ENCODE peak calls at places on chromosomes 16 and 17, in eight cellular contexts. One of them, this sample, is unnamed.

GRCh38 chr16:27838536-27839175 is 224.9 kb downstream of the GSG1L start:
- DNase-seq in A673: no peak
- DNase-seq in tibial artery: no peak
- DNase-seq in tibial nerve: no peak
- DNase-seq in adrenal gland: no peak
- DNase-seq in CD4-positive, CD25-positive, alpha-beta regulatory T cell: no peak
- DNase-seq in CD8-positive, alpha-beta memory T cell: no peak
- DNase-seq in upper lobe of right lung: peak
- DNase-seq in this sample: no peak

GRCh38 chr16:49489686-49490320 is 116.2 kb downstream of the C16orf78 start:
- DNase-seq in adrenal gland: no peak
- DNase-seq in tibial artery: peak
- DNase-seq in upper lobe of right lung: peak
- DNase-seq in CD4-positive, CD25-positive, alpha-beta regulatory T cell: no peak
- DNase-seq in CD8-positive, alpha-beta memory T cell: no peak
- DNase-seq in tibial nerve: no peak
- DNase-seq in A673: no peak
- DNase-seq in this sample: no peak

GRCh38 chr16:24054649-24055560 is 201.2 kb upstream of the CACNG3 start:
- DNase-seq in CD4-positive, CD25-positive, alpha-beta regulatory T cell: no peak
- DNase-seq in adrenal gland: no peak
- DNase-seq in upper lobe of right lung: no peak
- DNase-seq in A673: no peak
- DNase-seq in tibial artery: no peak
- DNase-seq in CD8-positive, alpha-beta memory T cell: no peak
- DNase-seq in tibial nerve: no peak
- DNase-seq in this sample: no peak

GRCh38 chr17:1324201-1324750 is 44.8 kb downstream of the TRARG1 start:
- DNase-seq in A673: no peak
- DNase-seq in CD4-positive, CD25-positive, alpha-beta regulatory T cell: no peak
- DNase-seq in upper lobe of right lung: peak
- DNase-seq in tibial artery: no peak
- DNase-seq in tibial nerve: no peak
- DNase-seq in adrenal gland: no peak
- DNase-seq in CD8-positive, alpha-beta memory T cell: no peak
- DNase-seq in this sample: no peak

GRCh38 chr17:34633351-34633750 is 54.0 kb downstream of the TMEM132E start:
- DNase-seq in upper lobe of right lung: peak
- DNase-seq in tibial artery: no peak
- DNase-seq in A673: no peak
- DNase-seq in CD4-positive, CD25-positive, alpha-beta regulatory T cell: no peak
- DNase-seq in CD8-positive, alpha-beta memory T cell: no peak
- DNase-seq in adrenal gland: no peak
- DNase-seq in tibial nerve: no peak
- DNase-seq in this sample: no peak

GRCh38 chr16:50509521-50510341 is 38.5 kb upstream of the NKD1 start:
- DNase-seq in adrenal gland: peak
- DNase-seq in A673: peak
- DNase-seq in upper lobe of right lung: no peak
- DNase-seq in CD4-positive, CD25-positive, alpha-beta regulatory T cell: peak
- DNase-seq in CD8-positive, alpha-beta memory T cell: peak
- DNase-seq in tibial artery: no peak
- DNase-seq in tibial nerve: no peak
- DNase-seq in this sample: no peak

GRCh38 chr16:28258571-28258970 is 33.8 kb upstream of the SBK1 start:
- DNase-seq in adrenal gland: peak
- DNase-seq in upper lobe of right lung: no peak
- DNase-seq in CD8-positive, alpha-beta memory T cell: no peak
- DNase-seq in tibial artery: no peak
- DNase-seq in tibial nerve: no peak
- DNase-seq in A673: peak
- DNase-seq in CD4-positive, CD25-positive, alpha-beta regulatory T cell: no peak
- DNase-seq in this sample: no peak

GRCh38 chr17:66849136-66849655 is 14.3 kb downstream of the CACNG5 start:
- DNase-seq in adrenal gland: no peak
- DNase-seq in tibial nerve: no peak
- DNase-seq in CD4-positive, CD25-positive, alpha-beta regulatory T cell: no peak
- DNase-seq in upper lobe of right lung: no peak
- DNase-seq in CD8-positive, alpha-beta memory T cell: no peak
- DNase-seq in A673: no peak
- DNase-seq in tibial artery: no peak
- DNase-seq in this sample: no peak

GRCh38 chr17:72539981-72540897 is 419.4 kb downstream of the SOX9 start:
- DNase-seq in CD8-positive, alpha-beta memory T cell: peak
- DNase-seq in adrenal gland: peak
- DNase-seq in CD4-positive, CD25-positive, alpha-beta regulatory T cell: peak
- DNase-seq in tibial artery: peak
- DNase-seq in upper lobe of right lung: peak
- DNase-seq in A673: peak
- DNase-seq in tibial nerve: peak
- DNase-seq in this sample: no peak

GRCh38 chr17:59756236-59756818 is 48.9 kb downstream of the VMP1 start:
- DNase-seq in CD8-positive, alpha-beta memory T cell: no peak
- DNase-seq in CD4-positive, CD25-positive, alpha-beta regulatory T cell: no peak
- DNase-seq in tibial nerve: no peak
- DNase-seq in upper lobe of right lung: no peak
- DNase-seq in adrenal gland: no peak
- DNase-seq in A673: no peak
- DNase-seq in tibial artery: no peak
- DNase-seq in this sample: no peak

GRCh38 chr17:28008526-28008925 is 34.0 kb upstream of the NLK start:
- DNase-seq in CD8-positive, alpha-beta memory T cell: no peak
- DNase-seq in A673: peak
- DNase-seq in tibial nerve: no peak
- DNase-seq in CD4-positive, CD25-positive, alpha-beta regulatory T cell: peak
- DNase-seq in tibial artery: no peak
- DNase-seq in adrenal gland: peak
- DNase-seq in upper lobe of right lung: no peak
- DNase-seq in this sample: no peak

GRCh38 chr16:15404792-15405191 is 9.2 kb downstream of the MPV17L start:
- DNase-seq in CD8-positive, alpha-beta memory T cell: no peak
- DNase-seq in tibial nerve: no peak
- DNase-seq in A673: no peak
- DNase-seq in upper lobe of right lung: no peak
- DNase-seq in adrenal gland: peak
- DNase-seq in tibial artery: peak
- DNase-seq in CD4-positive, CD25-positive, alpha-beta regulatory T cell: no peak
- DNase-seq in this sample: peak

DNA sequence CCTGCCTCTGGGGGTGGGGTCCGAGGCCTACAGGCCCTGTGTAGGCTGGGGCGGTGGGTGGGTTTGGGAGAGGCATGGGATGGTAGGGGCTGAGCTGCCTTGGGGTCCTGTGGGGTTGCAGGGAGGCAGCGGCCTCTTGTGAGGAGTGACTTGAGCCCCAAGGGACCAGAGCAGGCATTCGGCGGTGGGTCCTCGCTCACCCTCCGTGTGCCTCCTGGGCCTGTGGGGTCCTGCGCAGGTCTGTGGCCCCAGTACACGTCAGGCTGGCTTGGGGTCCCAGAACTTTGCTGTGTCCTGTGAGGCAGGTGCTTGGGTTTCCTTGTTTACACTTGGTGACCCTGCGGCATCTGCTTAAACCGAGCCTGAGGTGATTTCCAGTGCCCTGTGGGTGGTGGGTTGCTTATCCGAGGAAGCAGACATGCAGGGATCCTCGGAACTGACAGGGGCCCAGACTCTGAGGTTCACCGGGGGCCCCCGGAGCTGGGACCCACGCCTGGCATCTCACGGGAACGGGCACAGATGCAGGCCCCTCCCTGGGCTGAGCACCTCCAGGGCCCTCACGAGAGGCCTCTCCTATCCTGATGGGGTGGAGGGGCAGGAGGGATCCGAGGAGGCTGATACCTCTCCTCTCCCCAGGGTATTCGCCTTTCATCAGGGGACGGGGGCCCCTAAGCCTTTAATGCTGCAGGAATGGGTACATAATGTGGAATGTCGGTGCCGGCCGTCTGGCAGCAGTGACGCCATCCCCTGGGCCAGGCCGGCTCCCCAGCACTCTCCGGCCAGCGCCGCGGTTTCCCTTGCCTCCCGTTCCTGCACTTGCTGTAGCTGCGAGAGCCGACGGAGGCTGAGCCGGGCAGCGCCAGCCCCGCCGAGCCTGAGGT is 7.7 kb downstream of the METRNL start:
- DNase-seq in CD8-positive, alpha-beta memory T cell: no peak
- DNase-seq in upper lobe of right lung: no peak
- DNase-seq in tibial artery: no peak
- DNase-seq in tibial nerve: no peak
- DNase-seq in A673: no peak
- DNase-seq in CD4-positive, CD25-positive, alpha-beta regulatory T cell: no peak
- DNase-seq in adrenal gland: no peak
- DNase-seq in this sample: no peak
- H3K27ac ChIP-seq in CD8-positive, alpha-beta memory T cell: no peak
- H3K27ac ChIP-seq in upper lobe of right lung: no peak
- H3K27ac ChIP-seq in tibial artery: peak
- H3K27ac ChIP-seq in tibial nerve: peak
- H3K27ac ChIP-seq in A673: no peak
- H3K27ac ChIP-seq in CD4-positive, CD25-positive, alpha-beta regulatory T cell: no peak
- H3K27ac ChIP-seq in adrenal gland: no peak
- H3K27ac ChIP-seq in this sample: peak

GRCh38 chr16:29662000-29662728 is 883 bp upstream of the SPN start:
- DNase-seq in adrenal gland: no peak
- DNase-seq in A673: no peak
- DNase-seq in upper lobe of right lung: no peak
- DNase-seq in tibial artery: no peak
- DNase-seq in tibial nerve: no peak
- DNase-seq in CD8-positive, alpha-beta memory T cell: no peak
- DNase-seq in CD4-positive, CD25-positive, alpha-beta regulatory T cell: no peak
- DNase-seq in this sample: no peak

GRCh38 chr16:29664133-29664912 is 1.3 kb downstream of the SPN start:
- DNase-seq in A673: no peak
- DNase-seq in CD4-positive, CD25-positive, alpha-beta regulatory T cell: peak
- DNase-seq in upper lobe of right lung: peak
- DNase-seq in adrenal gland: peak
- DNase-seq in tibial artery: no peak
- DNase-seq in CD8-positive, alpha-beta memory T cell: peak
- DNase-seq in tibial nerve: no peak
- DNase-seq in this sample: no peak

GRCh38 chr16:29662729-29663019 is 373 bp upstream of the SPN start:
- DNase-seq in adrenal gland: no peak
- DNase-seq in tibial nerve: no peak
- DNase-seq in A673: no peak
- DNase-seq in tibial artery: no peak
- DNase-seq in upper lobe of right lung: peak
- DNase-seq in CD8-positive, alpha-beta memory T cell: peak
- DNase-seq in CD4-positive, CD25-positive, alpha-beta regulatory T cell: peak
- DNase-seq in this sample: no peak

GRCh38 chr16:29663020-29663828 is at the start of gene SPN:
- DNase-seq in tibial nerve: no peak
- DNase-seq in A673: no peak
- DNase-seq in adrenal gland: no peak
- DNase-seq in upper lobe of right lung: peak
- DNase-seq in CD8-positive, alpha-beta memory T cell: peak
- DNase-seq in tibial artery: no peak
- DNase-seq in CD4-positive, CD25-positive, alpha-beta regulatory T cell: peak
- DNase-seq in this sample: no peak

GRCh38 chr16:29663829-29664132 is 734 bp downstream of the SPN start:
- DNase-seq in upper lobe of right lung: no peak
- DNase-seq in CD8-positive, alpha-beta memory T cell: no peak
- DNase-seq in adrenal gland: no peak
- DNase-seq in tibial nerve: no peak
- DNase-seq in tibial artery: no peak
- DNase-seq in A673: no peak
- DNase-seq in CD4-positive, CD25-positive, alpha-beta regulatory T cell: no peak
- DNase-seq in this sample: no peak
- H3K4me3 ChIP-seq in upper lobe of right lung: peak
- H3K4me3 ChIP-seq in CD8-positive, alpha-beta memory T cell: peak
- H3K4me3 ChIP-seq in adrenal gland: no peak
- H3K4me3 ChIP-seq in tibial nerve: no peak
- H3K4me3 ChIP-seq in tibial artery: no peak
- H3K4me3 ChIP-seq in A673: no peak
- H3K4me3 ChIP-seq in CD4-positive, CD25-positive, alpha-beta regulatory T cell: peak
- H3K4me3 ChIP-seq in this sample: no peak

GRCh38 chr17:40176409-40177110 is 710 bp upstream of the RAPGEFL1 start:
- DNase-seq in tibial nerve: no peak
- DNase-seq in A673: no peak
- DNase-seq in CD8-positive, alpha-beta memory T cell: no peak
- DNase-seq in CD4-positive, CD25-positive, alpha-beta regulatory T cell: no peak
- DNase-seq in upper lobe of right lung: no peak
- DNase-seq in tibial artery: no peak
- DNase-seq in adrenal gland: no peak
- DNase-seq in this sample: no peak
- H3K27ac ChIP-seq in tibial nerve: peak
- H3K27ac ChIP-seq in A673: no peak
- H3K27ac ChIP-seq in CD8-positive, alpha-beta memory T cell: no peak
- H3K27ac ChIP-seq in CD4-positive, CD25-positive, alpha-beta regulatory T cell: no peak
- H3K27ac ChIP-seq in upper lobe of right lung: peak
- H3K27ac ChIP-seq in tibial artery: no peak
- H3K27ac ChIP-seq in adrenal gland: no peak
- H3K27ac ChIP-seq in this sample: no peak

GRCh38 chr17:56833812-56834379 is at the start of the genes C17orf67 and DGKE:
- DNase-seq in tibial nerve: peak
- DNase-seq in CD4-positive, CD25-positive, alpha-beta regulatory T cell: peak
- DNase-seq in A673: peak
- DNase-seq in CD8-positive, alpha-beta memory T cell: peak
- DNase-seq in tibial artery: peak
- DNase-seq in upper lobe of right lung: peak
- DNase-seq in adrenal gland: peak
- DNase-seq in this sample: peak

GRCh38 chr17:56833023-56833811 is 503 bp downstream of the C17orf67 start:
- DNase-seq in CD4-positive, CD25-positive, alpha-beta regulatory T cell: peak
- DNase-seq in upper lobe of right lung: peak
- DNase-seq in tibial artery: peak
- DNase-seq in CD8-positive, alpha-beta memory T cell: peak
- DNase-seq in A673: peak
- DNase-seq in tibial nerve: no peak
- DNase-seq in adrenal gland: peak
- DNase-seq in this sample: peak

GRCh38 chr17:56830726-56831363 is 2.9 kb downstream of the C17orf67 start:
- DNase-seq in CD8-positive, alpha-beta memory T cell: no peak
- DNase-seq in upper lobe of right lung: no peak
- DNase-seq in CD4-positive, CD25-positive, alpha-beta regulatory T cell: no peak
- DNase-seq in tibial nerve: no peak
- DNase-seq in adrenal gland: no peak
- DNase-seq in A673: no peak
- DNase-seq in tibial artery: no peak
- DNase-seq in this sample: no peak

GRCh38 chr17:56832446-56832845 is 1.3 kb downstream of the C17orf67 start:
- DNase-seq in tibial nerve: no peak
- DNase-seq in A673: no peak
- DNase-seq in adrenal gland: no peak
- DNase-seq in CD8-positive, alpha-beta memory T cell: no peak
- DNase-seq in CD4-positive, CD25-positive, alpha-beta regulatory T cell: no peak
- DNase-seq in upper lobe of right lung: no peak
- DNase-seq in tibial artery: no peak
- DNase-seq in this sample: no peak

DNA sequence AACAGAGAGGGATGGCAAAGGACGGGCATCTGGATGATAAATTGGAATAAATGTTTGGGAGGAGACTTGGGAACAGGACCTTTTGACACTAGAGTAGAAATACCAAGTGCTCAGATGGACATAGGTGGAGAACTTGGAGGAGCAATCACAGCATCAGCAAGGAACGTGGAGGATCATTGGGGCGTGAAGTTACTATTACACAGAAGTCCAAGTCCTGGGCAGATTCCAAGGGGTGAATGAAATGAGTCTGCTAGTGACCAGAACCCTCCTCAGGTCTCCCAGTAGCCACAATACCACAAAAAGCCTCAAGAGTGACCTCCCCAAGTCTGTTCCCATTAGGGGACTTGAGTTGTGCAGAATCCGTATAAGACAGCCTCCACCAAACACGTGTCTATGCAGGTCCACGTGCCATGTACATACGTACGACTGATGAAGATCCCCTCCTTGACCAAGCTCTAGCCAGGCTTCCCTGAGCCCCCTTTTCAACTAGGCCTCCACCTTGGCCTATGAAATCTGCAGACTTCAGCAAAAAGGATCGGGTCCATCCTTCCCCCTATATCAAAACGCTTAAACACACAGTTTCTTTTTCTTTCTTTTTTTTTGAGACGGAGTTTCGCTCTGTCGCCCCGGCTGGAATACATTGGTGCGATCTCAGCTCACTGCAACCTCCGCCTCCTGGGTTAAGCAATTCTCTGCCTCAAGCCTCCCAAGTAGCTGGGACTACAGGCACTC is 2.2 kb downstream of the C17orf67 start:
- DNase-seq in upper lobe of right lung: no peak
- DNase-seq in A673: no peak
- DNase-seq in adrenal gland: no peak
- DNase-seq in tibial artery: no peak
- DNase-seq in CD4-positive, CD25-positive, alpha-beta regulatory T cell: no peak
- DNase-seq in CD8-positive, alpha-beta memory T cell: no peak
- DNase-seq in tibial nerve: no peak
- DNase-seq in this sample: no peak
- H3K4me3 ChIP-seq in upper lobe of right lung: no peak
- H3K4me3 ChIP-seq in A673: no peak
- H3K4me3 ChIP-seq in adrenal gland: no peak
- H3K4me3 ChIP-seq in tibial artery: no peak
- H3K4me3 ChIP-seq in CD4-positive, CD25-positive, alpha-beta regulatory T cell: peak
- H3K4me3 ChIP-seq in CD8-positive, alpha-beta memory T cell: no peak
- H3K4me3 ChIP-seq in tibial nerve: no peak
- H3K4me3 ChIP-seq in this sample: no peak

This sample was measured in ascending aorta.